ENCODE peak calls at places on chromosomes 2 and 18, in six cellular contexts. One of them, this sample, is unnamed.

GRCh38 chr2:242017086-242017485 is 147.6 kb downstream of the RTP5 start:
- DNase-seq in AG04450: no peak
- DNase-seq in A549: no peak
- DNase-seq in WERI-Rb-1: no peak
- DNase-seq in AG09319: no peak
- DNase-seq in retinal pigment epithelial cell: no peak
- DNase-seq in this sample: no peak

GRCh38 chr2:72148391-72148974 is 821 bp upstream of the CYP26B1 start:
- DNase-seq in A549: peak
- DNase-seq in AG09319: no peak
- DNase-seq in AG04450: no peak
- DNase-seq in WERI-Rb-1: peak
- DNase-seq in retinal pigment epithelial cell: no peak
- DNase-seq in this sample: peak

GRCh38 chr2:127864877-127865276 is 6.9 kb upstream of the POLR2D start:
- DNase-seq in retinal pigment epithelial cell: no peak
- DNase-seq in AG09319: no peak
- DNase-seq in AG04450: no peak
- DNase-seq in A549: peak
- DNase-seq in WERI-Rb-1: peak
- DNase-seq in this sample: peak

GRCh38 chr2:2642906-2643890 is 312.1 kb upstream of the MYT1L start:
- DNase-seq in retinal pigment epithelial cell: no peak
- DNase-seq in WERI-Rb-1: no peak
- DNase-seq in AG04450: no peak
- DNase-seq in AG09319: no peak
- DNase-seq in A549: no peak
- DNase-seq in this sample: no peak

GRCh38 chr2:31324000-31324633 is 90.2 kb downstream of the EHD3 start:
- DNase-seq in AG09319: no peak
- DNase-seq in WERI-Rb-1: no peak
- DNase-seq in retinal pigment epithelial cell: no peak
- DNase-seq in AG04450: no peak
- DNase-seq in A549: no peak
- DNase-seq in this sample: no peak

GRCh38 chr2:64325852-64326577 is 127.9 kb upstream of the LGALSL start:
- DNase-seq in retinal pigment epithelial cell: no peak
- DNase-seq in AG04450: no peak
- DNase-seq in A549: no peak
- DNase-seq in WERI-Rb-1: peak
- DNase-seq in AG09319: no peak
- DNase-seq in this sample: no peak

GRCh38 chr2:203893386-203893785 is 25.8 kb downstream of the CTLA4 start:
- DNase-seq in retinal pigment epithelial cell: no peak
- DNase-seq in AG09319: no peak
- DNase-seq in WERI-Rb-1: no peak
- DNase-seq in A549: no peak
- DNase-seq in AG04450: no peak
- DNase-seq in this sample: no peak

GRCh38 chr2:190482441-190482840 is 52.1 kb downstream of the NEMP2 start:
- DNase-seq in AG04450: no peak
- DNase-seq in AG09319: no peak
- DNase-seq in A549: no peak
- DNase-seq in retinal pigment epithelial cell: no peak
- DNase-seq in WERI-Rb-1: no peak
- DNase-seq in this sample: no peak

GRCh38 chr18:76374330-76375281 is 120.4 kb downstream of the ZNF516 start:
- DNase-seq in AG09319: no peak
- DNase-seq in AG04450: no peak
- DNase-seq in retinal pigment epithelial cell: no peak
- DNase-seq in WERI-Rb-1: no peak
- DNase-seq in A549: no peak
- DNase-seq in this sample: no peak

GRCh38 chr18:76957384-76958355 is 135.3 kb downstream of the ZNF236 start:
- DNase-seq in A549: no peak
- DNase-seq in retinal pigment epithelial cell: no peak
- DNase-seq in WERI-Rb-1: no peak
- DNase-seq in AG09319: no peak
- DNase-seq in AG04450: no peak
- DNase-seq in this sample: no peak

GRCh38 chr2:45330617-45331016 is 280.4 kb downstream of the SRBD1 start:
- DNase-seq in A549: peak
- DNase-seq in AG09319: peak
- DNase-seq in retinal pigment epithelial cell: no peak
- DNase-seq in AG04450: no peak
- DNase-seq in WERI-Rb-1: no peak
- DNase-seq in this sample: no peak

GRCh38 chr2:176445831-176446433 is 176.7 kb downstream of the MTX2 start:
- DNase-seq in AG09319: no peak
- DNase-seq in A549: peak
- DNase-seq in WERI-Rb-1: no peak
- DNase-seq in AG04450: peak
- DNase-seq in retinal pigment epithelial cell: no peak
- DNase-seq in this sample: no peak

GRCh38 chr2:120108049-120108448 is 95.2 kb downstream of the EPB41L5 start:
- DNase-seq in AG04450: peak
- DNase-seq in WERI-Rb-1: no peak
- DNase-seq in AG09319: peak
- DNase-seq in retinal pigment epithelial cell: peak
- DNase-seq in A549: peak
- DNase-seq in this sample: no peak

GRCh38 chr2:157692768-157693167 is 64.1 kb upstream of the ACVR1C start:
- DNase-seq in A549: no peak
- DNase-seq in WERI-Rb-1: no peak
- DNase-seq in AG04450: peak
- DNase-seq in retinal pigment epithelial cell: peak
- DNase-seq in AG09319: no peak
- DNase-seq in this sample: no peak

GRCh38 chr2:27627963-27628766 is 647 bp downstream of the CCDC121 start:
- DNase-seq in A549: peak
- DNase-seq in AG09319: no peak
- DNase-seq in WERI-Rb-1: no peak
- DNase-seq in retinal pigment epithelial cell: peak
- DNase-seq in AG04450: peak
- DNase-seq in this sample: no peak

GRCh38 chr2:238133499-238134392 is 4.7 kb upstream of the KLHL30 start:
- DNase-seq in AG04450: no peak
- DNase-seq in A549: no peak
- DNase-seq in retinal pigment epithelial cell: no peak
- DNase-seq in WERI-Rb-1: no peak
- DNase-seq in AG09319: no peak
- DNase-seq in this sample: no peak

GRCh38 chr2:46163031-46163430 is 134.2 kb upstream of the EPAS1 start:
- DNase-seq in AG04450: no peak
- DNase-seq in A549: no peak
- DNase-seq in WERI-Rb-1: no peak
- DNase-seq in retinal pigment epithelial cell: no peak
- DNase-seq in AG09319: no peak
- DNase-seq in this sample: no peak

GRCh38 chr2:197298609-197299008 is 12.0 kb downstream of the ANKRD44 start:
- DNase-seq in AG09319: no peak
- DNase-seq in AG04450: no peak
- DNase-seq in retinal pigment epithelial cell: no peak
- DNase-seq in WERI-Rb-1: no peak
- DNase-seq in A549: no peak
- DNase-seq in this sample: no peak

GRCh38 chr2:219124379-219125110 is 36.1 kb downstream of the NHEJ1 start:
- DNase-seq in AG04450: no peak
- DNase-seq in WERI-Rb-1: no peak
- DNase-seq in AG09319: no peak
- DNase-seq in A549: no peak
- DNase-seq in retinal pigment epithelial cell: no peak
- DNase-seq in this sample: no peak

GRCh38 chr18:3454365-3455089 is 4.6 kb downstream of the TGIF1 start:
- DNase-seq in AG09319: no peak
- DNase-seq in WERI-Rb-1: peak
- DNase-seq in retinal pigment epithelial cell: peak
- DNase-seq in AG04450: no peak
- DNase-seq in A549: peak
- DNase-seq in this sample: peak

DNA sequence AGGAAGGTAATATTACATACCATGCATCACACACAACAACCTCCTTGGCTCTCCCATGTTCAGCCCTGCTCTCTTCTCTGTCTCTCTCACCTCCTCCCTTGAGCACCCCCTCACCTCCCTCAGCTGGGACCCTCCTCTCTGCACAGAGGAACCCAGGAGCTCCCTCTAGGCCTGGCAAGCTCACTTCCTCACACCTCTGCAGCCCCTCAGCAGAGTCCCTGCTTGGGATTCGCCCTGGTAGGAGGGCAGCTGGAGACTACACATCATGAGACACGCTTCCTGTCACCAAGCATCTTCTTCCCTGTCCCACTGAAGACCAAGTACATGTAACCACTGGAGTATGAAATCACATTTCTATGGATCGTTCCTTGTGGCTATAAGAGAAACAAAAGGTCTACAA is 51.0 kb downstream of the ADD2 start:
- DNase-seq in A549: no peak
- DNase-seq in AG09319: no peak
- DNase-seq in retinal pigment epithelial cell: no peak
- DNase-seq in WERI-Rb-1: peak
- DNase-seq in AG04450: no peak
- DNase-seq in this sample: no peak
- TF ChIP-seq CTCF in A549: no peak
- TF ChIP-seq CTCF in AG09319: no peak
- TF ChIP-seq CTCF in retinal pigment epithelial cell: no peak
- TF ChIP-seq CTCF in WERI-Rb-1: no peak
- TF ChIP-seq CTCF in AG04450: no peak
- TF ChIP-seq CTCF in this sample: no peak

DNA sequence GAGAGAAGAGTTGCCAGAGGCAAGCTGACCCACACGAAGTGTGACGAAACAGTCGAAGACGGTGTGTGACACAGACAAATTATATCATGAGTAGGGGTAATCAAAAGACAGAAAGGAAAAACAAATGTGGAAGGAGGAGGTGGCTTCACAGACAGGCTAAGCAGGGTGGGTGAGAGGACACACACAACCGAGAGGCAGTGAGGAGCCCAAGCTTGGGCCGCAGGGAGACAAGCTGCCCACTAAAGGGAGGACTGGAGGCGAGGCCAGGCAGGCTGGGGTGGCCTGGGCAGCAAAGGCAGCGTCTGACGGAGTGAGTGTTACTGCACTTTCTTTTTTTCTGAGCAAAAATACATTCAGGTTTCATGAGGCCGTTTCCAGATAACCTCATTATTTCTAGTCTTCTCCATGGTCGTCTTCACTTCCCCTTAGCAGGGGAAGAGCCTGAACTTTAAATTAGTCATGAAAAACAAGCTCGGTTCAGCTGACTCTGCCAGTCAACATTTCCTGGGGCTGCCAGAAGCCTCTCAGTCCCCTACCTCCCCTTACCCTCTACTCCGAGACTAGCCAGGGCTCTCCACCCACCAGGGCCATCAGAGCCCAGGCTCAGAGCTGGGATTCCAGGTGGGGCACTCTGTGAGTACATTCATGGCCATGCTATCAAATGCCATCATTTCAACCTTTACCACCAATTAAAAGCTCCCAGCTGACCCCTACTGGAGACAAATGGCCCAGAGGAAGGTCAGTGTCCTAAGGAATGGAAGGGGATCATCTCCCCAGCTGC is 13.8 kb upstream of the ZFP36L2 start:
- DNase-seq in AG09319: no peak
- DNase-seq in AG04450: no peak
- DNase-seq in WERI-Rb-1: no peak
- DNase-seq in A549: no peak
- DNase-seq in retinal pigment epithelial cell: no peak
- DNase-seq in this sample: no peak
- TF ChIP-seq CTCF in AG09319: no peak
- TF ChIP-seq CTCF in AG04450: peak
- TF ChIP-seq CTCF in WERI-Rb-1: peak
- TF ChIP-seq CTCF in A549: no peak
- TF ChIP-seq CTCF in retinal pigment epithelial cell: no peak
- TF ChIP-seq CTCF in this sample: no peak

GRCh38 chr2:170485254-170485653 is 229.9 kb upstream of the SP5 start:
- DNase-seq in AG09319: no peak
- DNase-seq in WERI-Rb-1: no peak
- DNase-seq in A549: no peak
- DNase-seq in AG04450: no peak
- DNase-seq in retinal pigment epithelial cell: no peak
- DNase-seq in this sample: no peak

GRCh38 chr2:170488807-170489206 is 226.3 kb upstream of the SP5 start:
- DNase-seq in retinal pigment epithelial cell: no peak
- DNase-seq in A549: no peak
- DNase-seq in AG04450: no peak
- DNase-seq in AG09319: no peak
- DNase-seq in WERI-Rb-1: no peak
- DNase-seq in this sample: no peak

GRCh38 chr2:170492010-170492409 is 223.1 kb upstream of the SP5 start:
- DNase-seq in A549: no peak
- DNase-seq in AG04450: no peak
- DNase-seq in WERI-Rb-1: no peak
- DNase-seq in AG09319: no peak
- DNase-seq in retinal pigment epithelial cell: no peak
- DNase-seq in this sample: no peak

GRCh38 chr2:170481201-170481600 is 233.9 kb upstream of the SP5 start:
- DNase-seq in A549: no peak
- DNase-seq in AG04450: no peak
- DNase-seq in WERI-Rb-1: no peak
- DNase-seq in AG09319: no peak
- DNase-seq in retinal pigment epithelial cell: no peak
- DNase-seq in this sample: no peak

GRCh38 chr2:170486730-170487129 is 228.4 kb upstream of the SP5 start:
- DNase-seq in AG09319: no peak
- DNase-seq in AG04450: no peak
- DNase-seq in A549: no peak
- DNase-seq in retinal pigment epithelial cell: no peak
- DNase-seq in WERI-Rb-1: no peak
- DNase-seq in this sample: no peak
- TF ChIP-seq CTCF in AG09319: no peak
- TF ChIP-seq CTCF in AG04450: no peak
- TF ChIP-seq CTCF in A549: no peak
- TF ChIP-seq CTCF in retinal pigment epithelial cell: no peak
- TF ChIP-seq CTCF in WERI-Rb-1: no peak
- TF ChIP-seq CTCF in this sample: no peak

GRCh38 chr18:53375641-53376040 is 848.8 kb downstream of the MBD2 start:
- DNase-seq in retinal pigment epithelial cell: peak
- DNase-seq in A549: no peak
- DNase-seq in WERI-Rb-1: no peak
- DNase-seq in AG09319: no peak
- DNase-seq in AG04450: no peak
- DNase-seq in this sample: no peak

GRCh38 chr18:53385889-53386288 is 838.6 kb downstream of the MBD2 start:
- DNase-seq in AG04450: no peak
- DNase-seq in WERI-Rb-1: no peak
- DNase-seq in AG09319: no peak
- DNase-seq in retinal pigment epithelial cell: no peak
- DNase-seq in A549: no peak
- DNase-seq in this sample: no peak

GRCh38 chr18:53382870-53383269 is 841.6 kb downstream of the MBD2 start:
- DNase-seq in WERI-Rb-1: no peak
- DNase-seq in AG04450: no peak
- DNase-seq in AG09319: no peak
- DNase-seq in A549: no peak
- DNase-seq in retinal pigment epithelial cell: no peak
- DNase-seq in this sample: no peak

GRCh38 chr18:53380063-53380639 is 844.3 kb downstream of the MBD2 start:
- DNase-seq in A549: peak
- DNase-seq in WERI-Rb-1: no peak
- DNase-seq in AG09319: no peak
- DNase-seq in AG04450: no peak
- DNase-seq in retinal pigment epithelial cell: peak
- DNase-seq in this sample: peak
- TF ChIP-seq CTCF in A549: peak
- TF ChIP-seq CTCF in WERI-Rb-1: peak
- TF ChIP-seq CTCF in AG09319: peak
- TF ChIP-seq CTCF in AG04450: no peak
- TF ChIP-seq CTCF in retinal pigment epithelial cell: peak
- TF ChIP-seq CTCF in this sample: peak

This sample was measured in nephron progenitor cell.